ENCODE peak calls at places on chromosomes 16 and 17, in seven cellular contexts. One of them, this sample, is unnamed.

GRCh38 chr17:28144019-28144418 is 101.5 kb downstream of the NLK start:
- DNase-seq in IMR-90: no peak
- DNase-seq in SK-N-SH: no peak
- DNase-seq in K562: no peak
- DNase-seq in GM12878: no peak
- DNase-seq in H1: no peak
- DNase-seq in A549: no peak
- DNase-seq in this sample: no peak

GRCh38 chr16:79599256-79599836 is 1.2 kb downstream of the MAF start:
- DNase-seq in IMR-90: no peak
- DNase-seq in SK-N-SH: peak; percentile 66
- DNase-seq in K562: no peak
- DNase-seq in GM12878: no peak
- DNase-seq in H1: peak; percentile 69
- DNase-seq in A549: peak; percentile 16
- DNase-seq in this sample: no peak

GRCh38 chr17:59814685-59815084 is 78.1 kb downstream of the TUBD1 start:
- DNase-seq in IMR-90: no peak
- DNase-seq in SK-N-SH: no peak
- DNase-seq in K562: no peak
- DNase-seq in GM12878: no peak
- DNase-seq in H1: no peak
- DNase-seq in A549: no peak
- DNase-seq in this sample: no peak

GRCh38 chr17:15935891-15936290 is 9.0 kb upstream of the ADORA2B start:
- DNase-seq in IMR-90: no peak
- DNase-seq in SK-N-SH: no peak
- DNase-seq in K562: no peak
- DNase-seq in GM12878: no peak
- DNase-seq in H1: no peak
- DNase-seq in A549: no peak
- DNase-seq in this sample: no peak

GRCh38 chr17:57662644-57663308 is 82.3 kb downstream of the CCDC182 start:
- DNase-seq in IMR-90: peak; percentile 99
- DNase-seq in SK-N-SH: peak; percentile 97
- DNase-seq in K562: peak; percentile 94
- DNase-seq in GM12878: no peak
- DNase-seq in H1: peak; percentile 97
- DNase-seq in A549: peak; percentile 37
- DNase-seq in this sample: peak; percentile 12

GRCh38 chr17:45361976-45362375 is 45.2 kb upstream of the MAP3K14 start:
- DNase-seq in IMR-90: no peak
- DNase-seq in SK-N-SH: peak; percentile 6
- DNase-seq in K562: no peak
- DNase-seq in GM12878: no peak
- DNase-seq in H1: no peak
- DNase-seq in A549: no peak
- DNase-seq in this sample: no peak

GRCh38 chr17:78000351-78000750 is 41.8 kb downstream of the TNRC6C start:
- DNase-seq in IMR-90: peak; percentile 60
- DNase-seq in SK-N-SH: peak; percentile 54
- DNase-seq in K562: no peak
- DNase-seq in GM12878: no peak
- DNase-seq in H1: no peak
- DNase-seq in A549: no peak
- DNase-seq in this sample: no peak

GRCh38 chr16:49347476-49347875 is 26.1 kb upstream of the C16orf78 start:
- DNase-seq in IMR-90: no peak
- DNase-seq in SK-N-SH: no peak
- DNase-seq in K562: no peak
- DNase-seq in GM12878: no peak
- DNase-seq in H1: no peak
- DNase-seq in A549: no peak
- DNase-seq in this sample: no peak

GRCh38 chr17:64732336-64733006 is 70.4 kb upstream of the SMURF2 start:
- DNase-seq in IMR-90: peak; percentile 81
- DNase-seq in SK-N-SH: peak; percentile 77
- DNase-seq in K562: peak; percentile 30
- DNase-seq in GM12878: no peak
- DNase-seq in H1: no peak
- DNase-seq in A549: peak; percentile 57
- DNase-seq in this sample: peak; percentile 58

GRCh38 chr17:7997186-7997585 is 5.2 kb upstream of the GUCY2D start:
- DNase-seq in IMR-90: peak; percentile 36
- DNase-seq in SK-N-SH: no peak
- DNase-seq in K562: peak; percentile 40
- DNase-seq in GM12878: no peak
- DNase-seq in H1: no peak
- DNase-seq in A549: peak; percentile 68
- DNase-seq in this sample: peak; percentile 25

GRCh38 chr17:45784583-45785372 is 658 bp downstream of the CRHR1 start:
- DNase-seq in IMR-90: no peak
- DNase-seq in SK-N-SH: peak; percentile 90
- DNase-seq in K562: peak; percentile 64
- DNase-seq in GM12878: no peak
- DNase-seq in H1: peak; percentile 80
- DNase-seq in A549: peak; percentile 54
- DNase-seq in this sample: peak; percentile 24

GRCh38 chr17:73722163-73722562 is 77.9 kb upstream of the SDK2 start:
- DNase-seq in IMR-90: no peak
- DNase-seq in SK-N-SH: peak; percentile 62
- DNase-seq in K562: no peak
- DNase-seq in GM12878: no peak
- DNase-seq in H1: no peak
- DNase-seq in A549: no peak
- DNase-seq in this sample: no peak

GRCh38 chr17:8354196-8354595 is 14.6 kb downstream of the ODF4 start:
- DNase-seq in IMR-90: no peak
- DNase-seq in SK-N-SH: no peak
- DNase-seq in K562: no peak
- DNase-seq in GM12878: no peak
- DNase-seq in H1: no peak
- DNase-seq in A549: no peak
- DNase-seq in this sample: no peak

GRCh38 chr17:62178579-62178978 is 113.5 kb upstream of the MED13 start:
- DNase-seq in IMR-90: peak; percentile 33
- DNase-seq in SK-N-SH: no peak
- DNase-seq in K562: no peak
- DNase-seq in GM12878: no peak
- DNase-seq in H1: no peak
- DNase-seq in A549: no peak
- DNase-seq in this sample: no peak

GRCh38 chr16:57518922-57519321 is 17.4 kb downstream of the CCDC102A start:
- DNase-seq in IMR-90: no peak
- DNase-seq in SK-N-SH: no peak
- DNase-seq in K562: no peak
- DNase-seq in GM12878: no peak
- DNase-seq in H1: no peak
- DNase-seq in A549: no peak
- DNase-seq in this sample: peak; percentile 41

GRCh38 chr17:31248986-31249385 is 48.1 kb downstream of the OMG start:
- DNase-seq in IMR-90: peak; percentile 78
- DNase-seq in SK-N-SH: no peak
- DNase-seq in K562: no peak
- DNase-seq in GM12878: no peak
- DNase-seq in H1: no peak
- DNase-seq in A549: no peak
- DNase-seq in this sample: no peak

GRCh38 chr17:45290269-45290765 is 26.5 kb downstream of the MAP3K14 start:
- DNase-seq in IMR-90: no peak
- DNase-seq in SK-N-SH: no peak
- DNase-seq in K562: no peak
- DNase-seq in GM12878: no peak
- DNase-seq in H1: no peak
- DNase-seq in A549: no peak
- DNase-seq in this sample: no peak

GRCh38 chr16:82665025-82665424 is 38.3 kb downstream of the CDH13 start:
- DNase-seq in IMR-90: no peak
- DNase-seq in SK-N-SH: no peak
- DNase-seq in K562: no peak
- DNase-seq in GM12878: no peak
- DNase-seq in H1: no peak
- DNase-seq in A549: no peak
- DNase-seq in this sample: no peak

GRCh38 chr17:282912-283882 is 69.4 kb downstream of the RPH3AL start:
- DNase-seq in IMR-90: no peak
- DNase-seq in SK-N-SH: no peak
- DNase-seq in K562: no peak
- DNase-seq in GM12878: no peak
- DNase-seq in H1: peak; percentile 41
- DNase-seq in A549: no peak
- DNase-seq in this sample: no peak

GRCh38 chr17:32486091-32486700 is 597 bp upstream of the CDK5R1 start:
- DNase-seq in IMR-90: peak; percentile 61
- DNase-seq in SK-N-SH: peak; percentile 96
- DNase-seq in K562: peak; percentile 88
- DNase-seq in GM12878: no peak
- DNase-seq in H1: peak; percentile 81
- DNase-seq in A549: peak; percentile 76
- DNase-seq in this sample: peak; percentile 49

GRCh38 chr17:48023408-48024148 is 14.0 kb downstream of the COPZ2 start:
- DNase-seq in IMR-90: peak; percentile 32
- DNase-seq in SK-N-SH: peak; percentile 94
- DNase-seq in K562: no peak
- DNase-seq in GM12878: no peak
- DNase-seq in H1: peak; percentile 93
- DNase-seq in A549: peak; percentile 91
- DNase-seq in this sample: peak; percentile 50

GRCh38 chr16:17448640-17449638 is 21.8 kb downstream of the XYLT1 start:
- DNase-seq in IMR-90: no peak
- DNase-seq in SK-N-SH: peak; percentile 20
- DNase-seq in K562: no peak
- DNase-seq in GM12878: no peak
- DNase-seq in H1: no peak
- DNase-seq in A549: no peak
- DNase-seq in this sample: no peak

GRCh38 chr16:58506241-58507194 is 6.6 kb downstream of the NDRG4 start:
- DNase-seq in IMR-90: no peak
- DNase-seq in SK-N-SH: peak; percentile 17
- DNase-seq in K562: no peak
- DNase-seq in GM12878: no peak
- DNase-seq in H1: no peak
- DNase-seq in A549: no peak
- DNase-seq in this sample: no peak

DNA sequence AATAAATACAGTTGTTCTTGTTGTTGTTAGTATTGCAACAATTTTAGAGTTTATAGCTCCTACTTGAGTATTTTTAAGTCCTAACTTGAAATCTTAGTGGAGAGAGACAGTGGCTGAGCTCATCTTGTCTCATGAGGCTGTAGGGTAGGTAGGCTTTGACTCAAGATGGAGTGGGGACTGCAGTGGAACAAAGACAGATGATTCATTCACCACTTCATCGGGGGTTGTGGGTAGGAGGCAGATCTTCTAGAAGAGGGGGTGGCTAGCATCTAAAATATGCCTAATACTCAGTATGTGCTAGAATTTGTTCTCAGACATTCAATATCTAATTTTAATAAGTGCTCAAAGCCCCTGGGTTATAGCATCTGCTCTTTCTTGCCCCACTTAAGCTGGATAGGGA is 13.1 kb upstream of the MMD start:
- DNase-seq in IMR-90: peak; percentile 41
- DNase-seq in SK-N-SH: no peak
- DNase-seq in K562: no peak
- DNase-seq in GM12878: no peak
- DNase-seq in H1: no peak
- DNase-seq in A549: no peak
- DNase-seq in this sample: no peak
- TF ChIP-seq RFX5 in IMR-90: no peak
- TF ChIP-seq RFX5 in SK-N-SH: no peak
- TF ChIP-seq RFX5 in K562: no peak
- TF ChIP-seq RFX5 in GM12878: no peak
- TF ChIP-seq RFX5 in H1: no peak
- TF ChIP-seq RFX5 in A549: no peak
- TF ChIP-seq RFX5 in this sample: no peak

GRCh38 chr16:27640277-27640600 is 90.3 kb downstream of the KATNIP start:
- DNase-seq in IMR-90: no peak
- DNase-seq in SK-N-SH: no peak
- DNase-seq in K562: no peak
- DNase-seq in GM12878: no peak
- DNase-seq in H1: peak; percentile 56
- DNase-seq in A549: no peak
- DNase-seq in this sample: no peak

GRCh38 chr16:27641260-27641659 is 91.3 kb downstream of the KATNIP start:
- DNase-seq in IMR-90: no peak
- DNase-seq in SK-N-SH: no peak
- DNase-seq in K562: no peak
- DNase-seq in GM12878: no peak
- DNase-seq in H1: no peak
- DNase-seq in A549: no peak
- DNase-seq in this sample: no peak

GRCh38 chr16:27639588-27640276 is 89.8 kb downstream of the KATNIP start:
- DNase-seq in IMR-90: peak; percentile 65
- DNase-seq in SK-N-SH: peak; percentile 83
- DNase-seq in K562: peak; percentile 71
- DNase-seq in GM12878: peak; percentile 2
- DNase-seq in H1: peak; percentile 55
- DNase-seq in A549: peak; percentile 57
- DNase-seq in this sample: peak; percentile 58

GRCh38 chr16:27644165-27644564 is 94.2 kb downstream of the KATNIP start:
- DNase-seq in IMR-90: no peak
- DNase-seq in SK-N-SH: peak; percentile 75
- DNase-seq in K562: no peak
- DNase-seq in GM12878: no peak
- DNase-seq in H1: no peak
- DNase-seq in A549: no peak
- DNase-seq in this sample: no peak

GRCh38 chr16:27642753-27643152 is 92.8 kb downstream of the KATNIP start:
- DNase-seq in IMR-90: peak; percentile 21
- DNase-seq in SK-N-SH: no peak
- DNase-seq in K562: peak; percentile 57
- DNase-seq in GM12878: no peak
- DNase-seq in H1: peak; percentile 54
- DNase-seq in A549: no peak
- DNase-seq in this sample: peak; percentile 35
- TF ChIP-seq RFX5 in IMR-90: no peak
- TF ChIP-seq RFX5 in SK-N-SH: no peak
- TF ChIP-seq RFX5 in K562: no peak
- TF ChIP-seq RFX5 in GM12878: no peak
- TF ChIP-seq RFX5 in H1: no peak
- TF ChIP-seq RFX5 in A549: no peak
- TF ChIP-seq RFX5 in this sample: no peak

GRCh38 chr17:80265205-80266068 is 4.8 kb downstream of the RNF213 start:
- DNase-seq in IMR-90: no peak
- DNase-seq in SK-N-SH: no peak
- DNase-seq in K562: no peak
- DNase-seq in GM12878: peak; percentile 84
- DNase-seq in H1: no peak
- DNase-seq in A549: no peak
- DNase-seq in this sample: no peak
- TF ChIP-seq RFX5 in IMR-90: no peak
- TF ChIP-seq RFX5 in SK-N-SH: no peak
- TF ChIP-seq RFX5 in K562: no peak
- TF ChIP-seq RFX5 in GM12878: peak; percentile 16
- TF ChIP-seq RFX5 in H1: no peak
- TF ChIP-seq RFX5 in A549: no peak
- TF ChIP-seq RFX5 in this sample: no peak

DNA sequence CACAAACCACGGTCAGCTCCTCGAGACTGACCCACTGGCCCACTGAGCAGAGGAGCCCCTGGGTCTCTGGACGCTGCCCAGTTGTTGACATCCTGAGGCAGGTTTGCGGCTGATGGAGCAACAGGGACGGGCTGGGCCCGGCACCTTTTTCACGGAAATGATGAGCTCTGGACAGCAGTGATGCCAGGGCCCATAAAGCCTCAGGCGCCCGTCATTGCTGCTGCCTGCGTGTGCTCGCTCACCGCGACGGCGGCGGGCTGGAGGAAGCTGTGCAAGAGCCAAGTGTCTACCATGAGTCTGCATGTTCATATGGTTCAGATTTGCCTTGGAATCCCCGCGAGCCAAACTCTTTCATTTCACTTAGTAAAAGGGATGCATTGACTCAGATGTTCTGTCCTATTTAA is 30.8 kb upstream of the CRISPLD2 start:
- DNase-seq in IMR-90: no peak
- DNase-seq in SK-N-SH: peak; percentile 65
- DNase-seq in K562: no peak
- DNase-seq in GM12878: no peak
- DNase-seq in H1: no peak
- DNase-seq in A549: no peak
- DNase-seq in this sample: no peak
- TF ChIP-seq RFX5 in IMR-90: no peak
- TF ChIP-seq RFX5 in SK-N-SH: no peak
- TF ChIP-seq RFX5 in K562: no peak
- TF ChIP-seq RFX5 in GM12878: no peak
- TF ChIP-seq RFX5 in H1: no peak
- TF ChIP-seq RFX5 in A549: no peak
- TF ChIP-seq RFX5 in this sample: no peak

This sample was measured in HepG2.